ENCODE peak calls at places on chromosome X, in ten cellular contexts. One of them, this sample, is unnamed.
A peak's percentile ranks its signal among the peaks of the same experiment; 100 is the strongest.

GRCh38 chrX:38664285-38664684 is 102.9 kb downstream of the TSPAN7 start:
- DNase-seq in sigmoid colon: no peak
- DNase-seq in hepatic stellate cell: peak; percentile 13
- DNase-seq in upper lobe of right lung: no peak
- DNase-seq in fibroblast of lung: peak; percentile 29
- DNase-seq in Calu3: peak; percentile 25
- DNase-seq in stimulated activated CD4-positive, alpha-beta T cell treated with anti-CD3 and anti-CD28 coated beads, TNF-alpha, amount 100 ng/mL, for 48 hours: no peak
- DNase-seq in NCI-H526: peak; percentile 68
- DNase-seq in left ventricle myocardium inferior: no peak
- DNase-seq in keratinocyte: no peak
- DNase-seq in this sample: peak; percentile 38

GRCh38 chrX:10597871-10598270 is 22.5 kb downstream of the MID1 start:
- DNase-seq in sigmoid colon: no peak
- DNase-seq in hepatic stellate cell: no peak
- DNase-seq in upper lobe of right lung: no peak
- DNase-seq in fibroblast of lung: no peak
- DNase-seq in Calu3: peak; percentile 56
- DNase-seq in stimulated activated CD4-positive, alpha-beta T cell treated with anti-CD3 and anti-CD28 coated beads, TNF-alpha, amount 100 ng/mL, for 48 hours: no peak
- DNase-seq in NCI-H526: peak; percentile 70
- DNase-seq in left ventricle myocardium inferior: no peak
- DNase-seq in keratinocyte: no peak
- DNase-seq in this sample: no peak

GRCh38 chrX:139826065-139827044 is 106.5 kb downstream of the ATP11C start:
- DNase-seq in sigmoid colon: no peak
- DNase-seq in hepatic stellate cell: peak; percentile 32
- DNase-seq in upper lobe of right lung: no peak
- DNase-seq in fibroblast of lung: peak; percentile 86
- DNase-seq in Calu3: no peak
- DNase-seq in stimulated activated CD4-positive, alpha-beta T cell treated with anti-CD3 and anti-CD28 coated beads, TNF-alpha, amount 100 ng/mL, for 48 hours: no peak
- DNase-seq in NCI-H526: peak; percentile 73
- DNase-seq in left ventricle myocardium inferior: no peak
- DNase-seq in keratinocyte: peak; percentile 15
- DNase-seq in this sample: peak; percentile 27

GRCh38 chrX:39965051-39965573 is 132.6 kb downstream of the BCOR start:
- DNase-seq in sigmoid colon: no peak
- DNase-seq in hepatic stellate cell: no peak
- DNase-seq in upper lobe of right lung: no peak
- DNase-seq in fibroblast of lung: no peak
- DNase-seq in Calu3: no peak
- DNase-seq in stimulated activated CD4-positive, alpha-beta T cell treated with anti-CD3 and anti-CD28 coated beads, TNF-alpha, amount 100 ng/mL, for 48 hours: no peak
- DNase-seq in NCI-H526: no peak
- DNase-seq in left ventricle myocardium inferior: no peak
- DNase-seq in keratinocyte: no peak
- DNase-seq in this sample: no peak

GRCh38 chrX:133005038-133005437 is 46.6 kb upstream of the HS6ST2 start:
- DNase-seq in sigmoid colon: no peak
- DNase-seq in hepatic stellate cell: peak; percentile 1
- DNase-seq in upper lobe of right lung: no peak
- DNase-seq in fibroblast of lung: peak; percentile 6
- DNase-seq in Calu3: peak; percentile 2
- DNase-seq in stimulated activated CD4-positive, alpha-beta T cell treated with anti-CD3 and anti-CD28 coated beads, TNF-alpha, amount 100 ng/mL, for 48 hours: no peak
- DNase-seq in NCI-H526: peak; percentile 20
- DNase-seq in left ventricle myocardium inferior: no peak
- DNase-seq in keratinocyte: no peak
- DNase-seq in this sample: peak; percentile 30

GRCh38 chrX:103918050-103918449 is 44.4 kb upstream of the TMSB15B start:
- DNase-seq in sigmoid colon: peak; percentile 77
- DNase-seq in hepatic stellate cell: peak; percentile 54
- DNase-seq in upper lobe of right lung: no peak
- DNase-seq in fibroblast of lung: peak; percentile 68
- DNase-seq in Calu3: peak; percentile 72
- DNase-seq in stimulated activated CD4-positive, alpha-beta T cell treated with anti-CD3 and anti-CD28 coated beads, TNF-alpha, amount 100 ng/mL, for 48 hours: peak; percentile 37
- DNase-seq in NCI-H526: peak; percentile 79
- DNase-seq in left ventricle myocardium inferior: peak; percentile 20
- DNase-seq in keratinocyte: no peak
- DNase-seq in this sample: peak; percentile 80

GRCh38 chrX:24902808-24903207 is 113.0 kb downstream of the ARX start:
- DNase-seq in sigmoid colon: no peak
- DNase-seq in hepatic stellate cell: no peak
- DNase-seq in upper lobe of right lung: no peak
- DNase-seq in fibroblast of lung: peak; percentile 76
- DNase-seq in Calu3: no peak
- DNase-seq in stimulated activated CD4-positive, alpha-beta T cell treated with anti-CD3 and anti-CD28 coated beads, TNF-alpha, amount 100 ng/mL, for 48 hours: no peak
- DNase-seq in NCI-H526: no peak
- DNase-seq in left ventricle myocardium inferior: no peak
- DNase-seq in keratinocyte: no peak
- DNase-seq in this sample: no peak

GRCh38 chrX:13215729-13216128 is 104.1 kb downstream of the ATXN3L start:
- DNase-seq in sigmoid colon: no peak
- DNase-seq in hepatic stellate cell: peak; percentile 12
- DNase-seq in upper lobe of right lung: no peak
- DNase-seq in fibroblast of lung: peak; percentile 61
- DNase-seq in Calu3: no peak
- DNase-seq in stimulated activated CD4-positive, alpha-beta T cell treated with anti-CD3 and anti-CD28 coated beads, TNF-alpha, amount 100 ng/mL, for 48 hours: no peak
- DNase-seq in NCI-H526: no peak
- DNase-seq in left ventricle myocardium inferior: no peak
- DNase-seq in keratinocyte: no peak
- DNase-seq in this sample: no peak

GRCh38 chrX:67692246-67692645 is 148.4 kb downstream of the AR start:
- DNase-seq in sigmoid colon: no peak
- DNase-seq in hepatic stellate cell: no peak
- DNase-seq in upper lobe of right lung: no peak
- DNase-seq in fibroblast of lung: peak; percentile 84
- DNase-seq in Calu3: no peak
- DNase-seq in stimulated activated CD4-positive, alpha-beta T cell treated with anti-CD3 and anti-CD28 coated beads, TNF-alpha, amount 100 ng/mL, for 48 hours: no peak
- DNase-seq in NCI-H526: no peak
- DNase-seq in left ventricle myocardium inferior: no peak
- DNase-seq in keratinocyte: no peak
- DNase-seq in this sample: no peak

GRCh38 chrX:153319295-153319694 is 2.3 kb downstream of the PNMA6F start:
- DNase-seq in sigmoid colon: no peak
- DNase-seq in hepatic stellate cell: no peak
- DNase-seq in upper lobe of right lung: no peak
- DNase-seq in fibroblast of lung: no peak
- DNase-seq in Calu3: no peak
- DNase-seq in stimulated activated CD4-positive, alpha-beta T cell treated with anti-CD3 and anti-CD28 coated beads, TNF-alpha, amount 100 ng/mL, for 48 hours: no peak
- DNase-seq in NCI-H526: peak; percentile 28
- DNase-seq in left ventricle myocardium inferior: no peak
- DNase-seq in keratinocyte: no peak
- DNase-seq in this sample: no peak

GRCh38 chrX:2243913-2244460 is 256.8 kb downstream of the DHRSX start:
- DNase-seq in sigmoid colon: no peak
- DNase-seq in hepatic stellate cell: no peak
- DNase-seq in upper lobe of right lung: no peak
- DNase-seq in fibroblast of lung: peak; percentile 13
- DNase-seq in Calu3: no peak
- DNase-seq in stimulated activated CD4-positive, alpha-beta T cell treated with anti-CD3 and anti-CD28 coated beads, TNF-alpha, amount 100 ng/mL, for 48 hours: no peak
- DNase-seq in NCI-H526: no peak
- DNase-seq in left ventricle myocardium inferior: no peak
- DNase-seq in keratinocyte: no peak
- DNase-seq in this sample: no peak

GRCh38 chrX:16712116-16712824 is at the start of gene CTPS2:
- DNase-seq in sigmoid colon: peak; percentile 85
- DNase-seq in hepatic stellate cell: peak; percentile 74
- DNase-seq in upper lobe of right lung: peak; percentile 85
- DNase-seq in fibroblast of lung: peak; percentile 53
- DNase-seq in Calu3: peak; percentile 77
- DNase-seq in stimulated activated CD4-positive, alpha-beta T cell treated with anti-CD3 and anti-CD28 coated beads, TNF-alpha, amount 100 ng/mL, for 48 hours: peak; percentile 43
- DNase-seq in NCI-H526: peak; percentile 91
- DNase-seq in left ventricle myocardium inferior: peak; percentile 58
- DNase-seq in keratinocyte: no peak
- DNase-seq in this sample: peak; percentile 43

GRCh38 chrX:41347186-41347585 is 13.2 kb downstream of the DDX3X start:
- DNase-seq in sigmoid colon: no peak
- DNase-seq in hepatic stellate cell: no peak
- DNase-seq in upper lobe of right lung: no peak
- DNase-seq in fibroblast of lung: no peak
- DNase-seq in Calu3: no peak
- DNase-seq in stimulated activated CD4-positive, alpha-beta T cell treated with anti-CD3 and anti-CD28 coated beads, TNF-alpha, amount 100 ng/mL, for 48 hours: no peak
- DNase-seq in NCI-H526: no peak
- DNase-seq in left ventricle myocardium inferior: no peak
- DNase-seq in keratinocyte: no peak
- DNase-seq in this sample: no peak

GRCh38 chrX:125436855-125437254 is 117.2 kb downstream of the TEX13C start:
- DNase-seq in sigmoid colon: no peak
- DNase-seq in hepatic stellate cell: no peak
- DNase-seq in upper lobe of right lung: no peak
- DNase-seq in fibroblast of lung: no peak
- DNase-seq in Calu3: no peak
- DNase-seq in stimulated activated CD4-positive, alpha-beta T cell treated with anti-CD3 and anti-CD28 coated beads, TNF-alpha, amount 100 ng/mL, for 48 hours: no peak
- DNase-seq in NCI-H526: peak; percentile 2
- DNase-seq in left ventricle myocardium inferior: no peak
- DNase-seq in keratinocyte: no peak
- DNase-seq in this sample: no peak

GRCh38 chrX:134520860-134521390 is 61.0 kb downstream of the HPRT1 start:
- DNase-seq in sigmoid colon: no peak
- DNase-seq in hepatic stellate cell: peak; percentile 47
- DNase-seq in upper lobe of right lung: no peak
- DNase-seq in fibroblast of lung: peak; percentile 62
- DNase-seq in Calu3: peak; percentile 49
- DNase-seq in stimulated activated CD4-positive, alpha-beta T cell treated with anti-CD3 and anti-CD28 coated beads, TNF-alpha, amount 100 ng/mL, for 48 hours: no peak
- DNase-seq in NCI-H526: peak; percentile 67
- DNase-seq in left ventricle myocardium inferior: no peak
- DNase-seq in keratinocyte: no peak
- DNase-seq in this sample: peak; percentile 63

GRCh38 chrX:134171661-134172587 is 65.1 kb upstream of the CCDC160 start:
- DNase-seq in sigmoid colon: no peak
- DNase-seq in hepatic stellate cell: no peak
- DNase-seq in upper lobe of right lung: peak; percentile 61
- DNase-seq in fibroblast of lung: no peak
- DNase-seq in Calu3: peak; percentile 11
- DNase-seq in stimulated activated CD4-positive, alpha-beta T cell treated with anti-CD3 and anti-CD28 coated beads, TNF-alpha, amount 100 ng/mL, for 48 hours: peak; percentile 25
- DNase-seq in NCI-H526: no peak
- DNase-seq in left ventricle myocardium inferior: peak; percentile 24
- DNase-seq in keratinocyte: no peak
- DNase-seq in this sample: peak; percentile 65

GRCh38 chrX:115988825-115989224 is 181.7 kb upstream of the AGTR2 start:
- DNase-seq in sigmoid colon: no peak
- DNase-seq in hepatic stellate cell: no peak
- DNase-seq in upper lobe of right lung: no peak
- DNase-seq in fibroblast of lung: no peak
- DNase-seq in Calu3: no peak
- DNase-seq in stimulated activated CD4-positive, alpha-beta T cell treated with anti-CD3 and anti-CD28 coated beads, TNF-alpha, amount 100 ng/mL, for 48 hours: no peak
- DNase-seq in NCI-H526: peak; percentile 11
- DNase-seq in left ventricle myocardium inferior: no peak
- DNase-seq in keratinocyte: no peak
- DNase-seq in this sample: no peak

GRCh38 chrX:13689519-13690211 is 737 bp downstream of the RAB9A start:
- DNase-seq in sigmoid colon: no peak
- DNase-seq in hepatic stellate cell: peak; percentile 33
- DNase-seq in upper lobe of right lung: no peak
- DNase-seq in fibroblast of lung: peak; percentile 29
- DNase-seq in Calu3: no peak
- DNase-seq in stimulated activated CD4-positive, alpha-beta T cell treated with anti-CD3 and anti-CD28 coated beads, TNF-alpha, amount 100 ng/mL, for 48 hours: no peak
- DNase-seq in NCI-H526: no peak
- DNase-seq in left ventricle myocardium inferior: no peak
- DNase-seq in keratinocyte: no peak
- DNase-seq in this sample: peak; percentile 35